ENCODE peak calls at places on chromosomes 4 and X, in seven cellular contexts. Y is stimulated activated CD8-positive, alpha-beta memory T cell treated with anti-CD3 and anti-CD28 coated beads, Interleukin-15, amount 100 ng/mL, for 48 hours; H is astrocyte; D is astrocyte of the spinal cord; J is trophoblast cell; C is H54; L is erythroblast. O is an unnamed sample.

GRCh38 chr4:40448875-40449274 is 113.7 kb downstream of the CHRNA9 start:
- DNase-seq in L (no peak), J (no peak), C (no peak), H (no peak), D (no peak), Y (no peak), O (no peak)

GRCh38 chrX:120560405-120560841 is 339 bp downstream of the CUL4B start:
- DNase-seq in H (peak), C (no peak), Y (peak), J (peak), L (peak), D (no peak), O (no peak)

GRCh38 chrX:45756562-45756961 is 555.9 kb upstream of the DIPK2B start:
- DNase-seq in Y (no peak), L (no peak), C (no peak), H (peak), J (no peak), D (peak), O (no peak)

GRCh38 chr4:64360664-64361398 is 48.4 kb downstream of the TECRL start:
- DNase-seq in H (no peak), J (no peak), Y (no peak), C (no peak), D (no peak), L (no peak), O (no peak)

GRCh38 chrX:11768039-11768438 is 10.0 kb downstream of the MSL3 start:
- DNase-seq in H (no peak), Y (no peak), D (no peak), L (no peak), J (no peak), C (no peak), O (peak)

GRCh38 chr4:67885727-67886126 is 1.9 kb upstream of the TMPRSS11D start:
- DNase-seq in D (peak), L (no peak), Y (no peak), C (no peak), J (peak), H (peak), O (no peak)

GRCh38 chr4:14028862-14029261 is 401.3 kb upstream of the BOD1L1 start:
- DNase-seq in L (no peak), H (no peak), D (peak), Y (no peak), C (no peak), J (no peak), O (no peak)

GRCh38 chr4:101345596-101346311 is 1.6 kb downstream of the PPP3CA start:
- DNase-seq in C (peak), J (no peak), L (peak), Y (peak), D (peak), H (no peak), O (no peak)

GRCh38 chr4:162869157-162869556 is 297.5 kb downstream of the NAF1 start:
- DNase-seq in Y (no peak), H (no peak), J (no peak), L (no peak), D (no peak), C (no peak), O (no peak)

GRCh38 chr4:94334962-94335361 is 7.7 kb downstream of the HPGDS start:
- DNase-seq in H (no peak), C (no peak), Y (no peak), J (no peak), D (no peak), L (no peak), O (no peak)

GRCh38 chr4:56907009-56907408 is 691 bp upstream of the REST start:
- DNase-seq in J (no peak), C (no peak), H (no peak), D (no peak), L (no peak), Y (no peak), O (no peak)

GRCh38 chr4:2243682-2244380 is 1.9 kb upstream of the HAUS3 start:
- DNase-seq in H (no peak), J (no peak), C (peak), L (peak), D (peak), Y (no peak), O (peak)

GRCh38 chr4:40202474-40202873 is 5.6 kb downstream of the RHOH start:
- DNase-seq in L (no peak), C (no peak), H (no peak), D (no peak), Y (no peak), J (no peak), O (no peak)

GRCh38 chr4:84482564-84483563 is 16.2 kb downstream of the NKX6-1 start:
- DNase-seq in C (no peak), L (peak), D (no peak), Y (no peak), H (no peak), J (no peak), O (no peak)

GRCh38 chrX:93791304-93791703 is 117.3 kb downstream of the FAM133A start:
- DNase-seq in H (no peak), D (no peak), J (no peak), Y (no peak), L (no peak), C (no peak), O (no peak)

GRCh38 chr4:143282170-143282760 is 54.4 kb upstream of the GAB1 start:
- DNase-seq in J (no peak), D (no peak), H (no peak), L (no peak), C (no peak), Y (no peak), O (no peak)

GRCh38 chr4:184163813-184164212 is 53.9 kb downstream of the ENPP6 start:
- DNase-seq in L (peak), J (peak), D (peak), H (no peak), Y (no peak), C (peak), O (peak)

O was measured in pons.